ENCODE peak calls at places on chromosome 6, in four cellular contexts. One of them, this sample, is unnamed.

GRCh38 chr6:160279850-160280249 is 21.2 kb upstream of the SLC22A2 start:
- DNase-seq in endothelial cell of umbilical vein: no peak
- DNase-seq in fibroblast of mammary gland: peak
- DNase-seq in glutamatergic neuron: no peak
- DNase-seq in this sample: no peak

GRCh38 chr6:2823104-2823850 is 18.4 kb downstream of the SERPINB1 start:
- DNase-seq in endothelial cell of umbilical vein: no peak
- DNase-seq in fibroblast of mammary gland: peak
- DNase-seq in glutamatergic neuron: no peak
- DNase-seq in this sample: no peak

GRCh38 chr6:155188707-155189496 is 74.9 kb upstream of the CLDN20 start:
- DNase-seq in endothelial cell of umbilical vein: peak
- DNase-seq in fibroblast of mammary gland: peak
- DNase-seq in glutamatergic neuron: no peak
- DNase-seq in this sample: no peak

GRCh38 chr6:166588691-166589333 is 2.3 kb upstream of the RAMACL start:
- DNase-seq in endothelial cell of umbilical vein: no peak
- DNase-seq in glutamatergic neuron: no peak
- DNase-seq in fibroblast of mammary gland: peak
- DNase-seq in this sample: no peak

GRCh38 chr6:11853678-11854417 is 75.2 kb upstream of the ADTRP start:
- DNase-seq in glutamatergic neuron: no peak
- DNase-seq in fibroblast of mammary gland: no peak
- DNase-seq in endothelial cell of umbilical vein: no peak
- DNase-seq in this sample: no peak

GRCh38 chr6:79422666-79423065 is 114.6 kb downstream of the LCA5 start:
- DNase-seq in glutamatergic neuron: no peak
- DNase-seq in fibroblast of mammary gland: no peak
- DNase-seq in endothelial cell of umbilical vein: no peak
- DNase-seq in this sample: no peak

GRCh38 chr6:99813565-99813964 is 180.5 kb downstream of the MCHR2 start:
- DNase-seq in fibroblast of mammary gland: no peak
- DNase-seq in endothelial cell of umbilical vein: no peak
- DNase-seq in glutamatergic neuron: no peak
- DNase-seq in this sample: no peak

GRCh38 chr6:48535569-48535968 is 424.6 kb upstream of the PTCHD4 start:
- DNase-seq in fibroblast of mammary gland: peak
- DNase-seq in endothelial cell of umbilical vein: no peak
- DNase-seq in glutamatergic neuron: no peak
- DNase-seq in this sample: no peak

GRCh38 chr6:141199074-141199473 is 933.7 kb upstream of the GJE1 start:
- DNase-seq in endothelial cell of umbilical vein: peak
- DNase-seq in glutamatergic neuron: no peak
- DNase-seq in fibroblast of mammary gland: peak
- DNase-seq in this sample: no peak

GRCh38 chr6:141195251-141195832 is 937.4 kb upstream of the GJE1 start:
- DNase-seq in glutamatergic neuron: no peak
- DNase-seq in fibroblast of mammary gland: no peak
- DNase-seq in endothelial cell of umbilical vein: no peak
- DNase-seq in this sample: no peak
- TF ChIP-seq CTCF in glutamatergic neuron: no peak
- TF ChIP-seq CTCF in fibroblast of mammary gland: no peak
- TF ChIP-seq CTCF in endothelial cell of umbilical vein: no peak
- TF ChIP-seq CTCF in this sample: no peak

DNA sequence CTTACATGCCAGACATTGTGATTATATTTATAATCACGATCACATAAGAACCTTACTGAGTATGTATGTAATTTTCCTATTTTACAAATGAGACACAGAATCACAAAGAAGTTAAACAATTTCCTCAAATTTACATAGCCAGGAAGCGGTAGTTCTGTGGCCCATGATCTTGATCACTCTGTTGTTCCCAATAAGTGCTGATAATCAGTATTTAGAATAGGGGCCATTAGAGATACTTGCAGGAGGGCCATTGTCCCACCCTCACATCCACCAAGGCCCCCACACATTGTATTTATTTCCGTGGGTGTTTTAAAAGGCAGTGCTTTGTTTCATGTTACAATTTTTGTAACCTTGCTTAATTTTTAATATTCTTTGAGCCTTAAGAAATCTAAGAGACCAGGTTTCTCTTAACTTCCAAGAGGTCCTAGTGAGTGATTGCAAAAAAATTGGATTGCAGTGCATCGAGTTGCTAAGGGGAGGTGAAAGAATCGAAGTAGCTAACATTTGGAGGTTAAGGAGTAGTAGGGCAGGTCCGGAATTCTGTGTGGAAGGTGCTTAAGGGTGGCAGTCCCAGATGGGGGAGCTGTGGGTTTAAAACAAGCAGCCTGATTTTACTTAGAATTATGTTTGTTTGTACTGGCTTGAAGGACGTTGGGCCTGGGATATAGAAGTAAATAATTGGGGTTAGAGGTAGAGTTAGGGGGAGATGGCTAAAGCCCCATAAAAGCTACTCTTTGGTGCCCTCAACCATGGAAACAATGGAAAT is 339.4 kb downstream of the CDKAL1 start:
- DNase-seq in endothelial cell of umbilical vein: peak
- DNase-seq in glutamatergic neuron: no peak
- DNase-seq in fibroblast of mammary gland: peak
- DNase-seq in this sample: no peak
- TF ChIP-seq CTCF in endothelial cell of umbilical vein: no peak
- TF ChIP-seq CTCF in glutamatergic neuron: no peak
- TF ChIP-seq CTCF in fibroblast of mammary gland: peak
- TF ChIP-seq CTCF in this sample: no peak

GRCh38 chr6:168107191-168107940 is 28.4 kb upstream of the FRMD1 start:
- DNase-seq in endothelial cell of umbilical vein: no peak
- DNase-seq in fibroblast of mammary gland: no peak
- DNase-seq in glutamatergic neuron: no peak
- DNase-seq in this sample: no peak

GRCh38 chr6:168109171-168109570 is 30.2 kb upstream of the FRMD1 start:
- DNase-seq in fibroblast of mammary gland: no peak
- DNase-seq in endothelial cell of umbilical vein: no peak
- DNase-seq in glutamatergic neuron: no peak
- DNase-seq in this sample: no peak

GRCh38 chr6:168113226-168113625 is 34.2 kb upstream of the FRMD1 start:
- DNase-seq in endothelial cell of umbilical vein: no peak
- DNase-seq in fibroblast of mammary gland: no peak
- DNase-seq in glutamatergic neuron: no peak
- DNase-seq in this sample: no peak

GRCh38 chr6:168111911-168112310 is 32.9 kb upstream of the FRMD1 start:
- DNase-seq in fibroblast of mammary gland: no peak
- DNase-seq in glutamatergic neuron: no peak
- DNase-seq in endothelial cell of umbilical vein: no peak
- DNase-seq in this sample: no peak

GRCh38 chr6:168110437-168110836 is 31.4 kb upstream of the FRMD1 start:
- DNase-seq in endothelial cell of umbilical vein: no peak
- DNase-seq in fibroblast of mammary gland: no peak
- DNase-seq in glutamatergic neuron: no peak
- DNase-seq in this sample: no peak
- TF ChIP-seq CTCF in endothelial cell of umbilical vein: no peak
- TF ChIP-seq CTCF in fibroblast of mammary gland: no peak
- TF ChIP-seq CTCF in glutamatergic neuron: no peak
- TF ChIP-seq CTCF in this sample: no peak

GRCh38 chr6:88490865-88491264 is 324.7 kb upstream of the CNR1 start:
- DNase-seq in fibroblast of mammary gland: peak
- DNase-seq in endothelial cell of umbilical vein: peak
- DNase-seq in glutamatergic neuron: no peak
- DNase-seq in this sample: no peak

GRCh38 chr6:88492824-88493223 is 326.7 kb upstream of the CNR1 start:
- DNase-seq in endothelial cell of umbilical vein: peak
- DNase-seq in glutamatergic neuron: no peak
- DNase-seq in fibroblast of mammary gland: peak
- DNase-seq in this sample: no peak

GRCh38 chr6:88491266-88491665 is 325.1 kb upstream of the CNR1 start:
- DNase-seq in endothelial cell of umbilical vein: no peak
- DNase-seq in fibroblast of mammary gland: peak
- DNase-seq in glutamatergic neuron: no peak
- DNase-seq in this sample: no peak

GRCh38 chr6:88492241-88492640 is 326.1 kb upstream of the CNR1 start:
- DNase-seq in glutamatergic neuron: no peak
- DNase-seq in endothelial cell of umbilical vein: peak
- DNase-seq in fibroblast of mammary gland: peak
- DNase-seq in this sample: no peak

GRCh38 chr6:88490195-88490594 is 324.0 kb upstream of the CNR1 start:
- DNase-seq in fibroblast of mammary gland: no peak
- DNase-seq in glutamatergic neuron: no peak
- DNase-seq in endothelial cell of umbilical vein: no peak
- DNase-seq in this sample: no peak
- TF ChIP-seq CTCF in fibroblast of mammary gland: no peak
- TF ChIP-seq CTCF in glutamatergic neuron: no peak
- TF ChIP-seq CTCF in endothelial cell of umbilical vein: no peak
- TF ChIP-seq CTCF in this sample: no peak

DNA sequence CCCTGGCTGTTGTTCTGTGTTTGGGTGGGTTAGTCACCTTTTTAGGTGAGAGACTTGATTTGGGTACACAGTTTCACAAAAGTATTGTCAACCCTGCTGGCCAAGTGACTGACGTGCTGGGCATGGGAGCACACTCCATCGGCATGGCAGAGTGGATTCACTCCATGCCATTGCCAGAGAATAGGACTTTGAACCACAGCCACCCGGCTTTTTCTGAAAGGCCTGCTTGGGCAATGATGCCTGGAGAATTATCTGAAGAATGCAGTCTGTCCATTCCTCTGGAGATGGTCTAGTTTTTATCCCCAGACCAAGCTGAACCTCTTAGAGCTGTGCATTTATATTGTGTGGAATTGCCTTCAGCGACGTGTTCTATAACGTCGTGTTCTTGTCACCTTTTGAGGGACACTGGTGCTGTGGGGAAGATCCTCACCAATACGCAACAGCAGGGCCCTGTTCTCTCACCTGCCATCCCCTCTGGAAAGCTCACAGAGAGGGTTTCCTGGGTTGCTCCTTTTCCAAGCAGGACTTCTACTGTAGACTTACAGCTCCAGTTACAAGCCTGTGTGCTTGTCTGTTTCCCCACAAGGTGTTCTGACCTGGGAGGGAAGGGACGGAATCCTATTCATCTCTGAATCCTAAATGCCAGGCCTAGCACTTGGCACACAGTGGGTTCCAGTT is 183.4 kb upstream of the AKAP12 start:
- DNase-seq in fibroblast of mammary gland: no peak
- DNase-seq in endothelial cell of umbilical vein: no peak
- DNase-seq in glutamatergic neuron: no peak
- DNase-seq in this sample: no peak
- TF ChIP-seq CTCF in fibroblast of mammary gland: no peak
- TF ChIP-seq CTCF in endothelial cell of umbilical vein: no peak
- TF ChIP-seq CTCF in glutamatergic neuron: no peak
- TF ChIP-seq CTCF in this sample: no peak

GRCh38 chr6:6927437-6928361 is 180.1 kb upstream of the RREB1 start:
- DNase-seq in endothelial cell of umbilical vein: no peak
- DNase-seq in glutamatergic neuron: no peak
- DNase-seq in fibroblast of mammary gland: no peak
- DNase-seq in this sample: no peak
- TF ChIP-seq CTCF in endothelial cell of umbilical vein: no peak
- TF ChIP-seq CTCF in glutamatergic neuron: no peak
- TF ChIP-seq CTCF in fibroblast of mammary gland: no peak
- TF ChIP-seq CTCF in this sample: no peak

GRCh38 chr6:30260036-30260504 is 46.9 kb upstream of the TRIM26 start:
- DNase-seq in endothelial cell of umbilical vein: no peak
- DNase-seq in glutamatergic neuron: peak
- DNase-seq in fibroblast of mammary gland: no peak
- DNase-seq in this sample: no peak

GRCh38 chr6:30264731-30265130 is 51.5 kb upstream of the TRIM26 start:
- DNase-seq in fibroblast of mammary gland: peak
- DNase-seq in endothelial cell of umbilical vein: no peak
- DNase-seq in glutamatergic neuron: no peak
- DNase-seq in this sample: no peak

GRCh38 chr6:30258204-30258603 is 45.0 kb upstream of the TRIM26 start:
- DNase-seq in fibroblast of mammary gland: no peak
- DNase-seq in glutamatergic neuron: no peak
- DNase-seq in endothelial cell of umbilical vein: no peak
- DNase-seq in this sample: no peak

GRCh38 chr6:30263734-30264133 is 50.5 kb upstream of the TRIM26 start:
- DNase-seq in endothelial cell of umbilical vein: no peak
- DNase-seq in fibroblast of mammary gland: peak
- DNase-seq in glutamatergic neuron: no peak
- DNase-seq in this sample: no peak

GRCh38 chr6:30259140-30260035 is 46.2 kb upstream of the TRIM26 start:
- DNase-seq in glutamatergic neuron: peak
- DNase-seq in endothelial cell of umbilical vein: peak
- DNase-seq in fibroblast of mammary gland: peak
- DNase-seq in this sample: no peak
- TF ChIP-seq CTCF in glutamatergic neuron: no peak
- TF ChIP-seq CTCF in endothelial cell of umbilical vein: peak
- TF ChIP-seq CTCF in fibroblast of mammary gland: peak
- TF ChIP-seq CTCF in this sample: no peak